ENCODE peak calls at places on chromosomes 13 and 19, in eight cellular contexts. D is heart left ventricle, I is HFF-Myc, A is lower leg skin, T is fibroblast of mammary gland, R is brain microvascular endothelial cell, L is mammary epithelial cell, Y is GM06990. N is an unnamed sample.

GRCh38 chr19:49873149-49873521 is 4.0 kb downstream of the AKT1S1 start:
- DNase-seq in D (no peak), I (no peak), A (no peak), T (no peak), R (no peak), L (no peak), Y (no peak), N (no peak)

GRCh38 chr13:103805771-103806170 is 739.6 kb upstream of the SLC10A2 start:
- DNase-seq in D (no peak), I (no peak), A (no peak), T (no peak), R (no peak), L (no peak), Y (no peak), N (no peak)

GRCh38 chr19:29714953-29715694 is at the start of gene C19orf12:
- DNase-seq in D (peak), I (no peak), A (no peak), T (peak), R (no peak), L (peak), Y (peak), N (peak)

GRCh38 chr13:58043971-58044370 is 412.4 kb downstream of the PCDH17 start:
- DNase-seq in D (no peak), I (no peak), A (no peak), T (no peak), R (no peak), L (no peak), Y (no peak), N (no peak)

GRCh38 chr19:41694831-41695635 is 7.0 kb upstream of the CEACAM7 start:
- DNase-seq in D (no peak), I (no peak), A (no peak), T (no peak), R (no peak), L (no peak), Y (no peak), N (no peak)

GRCh38 chr13:19587635-19588300 is 26.4 kb upstream of the TPTE2 start:
- DNase-seq in D (no peak), I (no peak), A (no peak), T (peak), R (peak), L (peak), Y (peak), N (peak)

GRCh38 chr19:50333737-50334617 is 4.8 kb upstream of the KCNC3 start:
- DNase-seq in D (peak), I (no peak), A (no peak), T (no peak), R (no peak), L (no peak), Y (peak), N (no peak)

GRCh38 chr13:31827707-31828106 is 88.4 kb downstream of the RXFP2 start:
- DNase-seq in D (no peak), I (no peak), A (no peak), T (no peak), R (no peak), L (no peak), Y (no peak), N (no peak)

GRCh38 chr13:97030705-97031452 is 36.6 kb upstream of the OXGR1 start:
- DNase-seq in D (no peak), I (no peak), A (no peak), T (peak), R (peak), L (peak), Y (no peak), N (peak)

GRCh38 chr19:49811328-49811727 is 1.8 kb downstream of the FUZ start:
- DNase-seq in D (no peak), I (no peak), A (no peak), T (no peak), R (no peak), L (no peak), Y (no peak), N (no peak)

GRCh38 chr13:29925457-29925856 is 75.0 kb upstream of the UBL3 start:
- DNase-seq in D (peak), I (no peak), A (peak), T (peak), R (peak), L (peak), Y (no peak), N (peak)

GRCh38 chr19:2867025-2867991 is at the start of gene ZNF556:
- DNase-seq in D (no peak), I (no peak), A (no peak), T (peak), R (no peak), L (no peak), Y (no peak), N (no peak)

GRCh38 chr13:77811981-77812380 is 106.7 kb downstream of the EDNRB start:
- DNase-seq in D (no peak), I (no peak), A (no peak), T (no peak), R (no peak), L (no peak), Y (no peak), N (no peak)

GRCh38 chr19:18161691-18162039 is 8.7 kb downstream of the PIK3R2 start:
- DNase-seq in D (no peak), I (no peak), A (no peak), T (no peak), R (no peak), L (peak), Y (no peak), N (no peak)
- H3K4me3 ChIP-seq in D (peak), I (no peak), A (no peak), T (peak), R (peak), L (no peak), Y (no peak), N (no peak)

DNA sequence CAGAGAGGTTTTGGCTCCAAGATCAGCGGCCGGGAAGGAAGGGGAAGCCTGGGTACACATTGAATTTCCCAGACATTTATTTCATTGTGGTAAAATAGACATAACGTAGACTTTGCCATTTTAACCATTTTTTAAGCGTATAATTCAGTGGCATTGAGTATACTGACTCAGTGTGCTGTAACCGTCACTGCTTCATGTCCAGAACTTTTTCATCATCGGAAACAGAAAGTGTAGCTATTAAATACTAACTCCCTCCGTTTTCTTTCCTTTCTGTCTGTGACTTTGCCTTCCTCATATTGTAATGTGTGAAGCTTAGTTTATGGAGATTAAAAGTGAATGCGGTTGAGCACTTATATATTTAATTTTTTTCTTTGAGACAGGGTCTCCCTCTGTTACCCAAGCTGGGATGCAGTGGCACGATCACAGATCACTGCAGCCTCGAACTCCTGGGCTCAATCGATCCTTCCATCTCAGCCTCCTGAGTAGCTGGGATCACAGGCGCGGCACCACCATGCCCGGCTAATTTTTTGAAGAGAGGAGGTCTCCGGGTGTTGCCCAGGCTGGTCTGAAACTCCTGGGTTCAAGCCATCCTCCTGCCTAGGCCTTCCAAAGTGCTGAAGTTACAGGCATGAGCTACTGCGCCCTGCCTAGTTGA is 1.4 kb downstream of the HNRNPM start:
- DNase-seq in D (no peak), I (no peak), A (no peak), T (no peak), R (no peak), L (no peak), Y (no peak), N (no peak)
- TF ChIP-seq CTCF in D (no peak), I (no peak), A (no peak), T (no peak), R (no peak), L (no peak), Y (no peak), N (no peak)

GRCh38 chr19:55544776-55545439 is 435 bp downstream of the SBK3 start:
- DNase-seq in D (no peak), I (no peak), A (no peak), T (no peak), R (no peak), L (no peak), Y (no peak), N (no peak)
- H3K4me3 ChIP-seq in D (no peak), I (no peak), A (no peak), T (no peak), R (no peak), L (no peak), Y (no peak), N (no peak)

DNA sequence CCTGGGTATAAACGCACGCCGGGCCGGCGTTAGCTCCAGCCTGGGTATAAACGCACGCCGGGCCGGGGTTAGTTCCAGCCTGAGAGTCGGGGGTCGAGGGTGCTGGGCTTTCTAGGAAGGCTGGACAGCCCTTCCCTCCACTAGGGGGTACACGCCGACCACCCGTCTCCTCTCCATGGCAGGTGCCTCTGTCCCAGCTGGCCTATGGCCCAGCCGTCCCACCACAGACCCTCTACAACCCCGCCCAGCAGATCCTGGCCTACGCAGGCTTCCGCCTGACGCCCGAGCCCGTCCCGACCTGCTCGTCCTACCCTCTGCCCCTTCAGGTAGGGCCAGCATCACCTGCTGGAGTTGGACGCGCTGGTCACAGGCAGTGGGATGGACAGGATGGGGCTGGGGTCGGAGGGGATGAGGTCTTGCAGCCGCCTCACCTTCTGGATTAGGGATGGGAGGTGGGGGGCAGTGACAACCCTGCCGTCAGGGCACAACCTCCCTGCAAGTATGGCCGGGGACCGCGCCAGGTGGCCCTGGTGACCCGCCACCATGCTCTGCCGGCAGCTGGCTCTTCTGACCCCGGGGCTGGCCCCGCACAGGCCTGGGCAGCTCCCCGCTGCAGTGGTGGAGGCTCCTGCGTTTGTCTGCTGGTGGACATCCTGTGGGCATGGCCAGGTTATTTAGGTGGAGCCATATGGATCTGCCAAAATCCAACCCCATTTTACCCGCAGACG is 45.8 kb downstream of the TMEM255B start:
- DNase-seq in D (no peak), I (no peak), A (no peak), T (no peak), R (no peak), L (no peak), Y (no peak), N (no peak)
- TF ChIP-seq CTCF in D (no peak), I (no peak), A (no peak), T (no peak), R (no peak), L (no peak), Y (no peak), N (no peak)